ENCODE peak calls at places on chromosomes 16 and 17, in six cellular contexts. C is cardiac fibroblast, P is fibroblast of lung, E is IMR-90, O is astrocyte of the spinal cord, L is esophagus squamous epithelium. F is an unnamed sample.

GRCh38 chr17:77419547-77420475 is 279.0 kb downstream of the SEC14L1 start:
- DNase-seq in E (peak), O (peak), C (peak), L (no peak), P (peak), F (no peak)

GRCh38 chr17:72388765-72389473 is 268.1 kb downstream of the SOX9 start:
- DNase-seq in P (peak), C (peak), L (no peak), E (no peak), O (peak), F (no peak)

GRCh38 chr16:57614546-57615343 is 13.7 kb upstream of the ADGRG1 start:
- DNase-seq in O (no peak), P (no peak), C (no peak), L (no peak), E (no peak), F (peak)

GRCh38 chr17:11511696-11512095 is 86.6 kb upstream of the DNAH9 start:
- DNase-seq in L (no peak), C (no peak), O (no peak), P (no peak), E (no peak), F (no peak)

GRCh38 chr17:46141645-46142044 is 51.6 kb downstream of the KANSL1 start:
- DNase-seq in E (no peak), O (no peak), C (no peak), L (no peak), P (no peak), F (no peak)

GRCh38 chr16:66512589-66513404 is 37.1 kb downstream of the TK2 start:
- DNase-seq in C (peak), O (peak), L (no peak), E (no peak), P (peak), F (no peak)

GRCh38 chr17:4806420-4806769 is 557 bp upstream of the PLD2 start:
- DNase-seq in O (no peak), C (peak), E (no peak), P (no peak), L (no peak), F (no peak)

GRCh38 chr16:30748634-30749445 is 615 bp downstream of the PHKG2 start:
- DNase-seq in O (peak), E (peak), L (no peak), P (peak), C (peak), F (no peak)

GRCh38 chr16:48824271-48824670 is 214.3 kb upstream of the N4BP1 start:
- DNase-seq in P (no peak), O (no peak), C (no peak), E (no peak), L (no peak), F (no peak)

GRCh38 chr16:24609740-24610420 is 70.5 kb downstream of the RBBP6 start:
- DNase-seq in E (peak), O (peak), L (no peak), P (peak), C (peak), F (peak)

GRCh38 chr16:5193877-5194276 is 96.3 kb upstream of the EEF2KMT start:
- DNase-seq in L (no peak), O (no peak), E (no peak), C (no peak), P (no peak), F (no peak)

GRCh38 chr17:42287305-42288077 is 807 bp upstream of the STAT5A start:
- DNase-seq in C (no peak), P (no peak), O (no peak), E (no peak), L (no peak), F (no peak)

GRCh38 chr17:347309-347708 is 5.3 kb downstream of the RPH3AL start:
- DNase-seq in E (no peak), O (no peak), L (no peak), C (no peak), P (no peak), F (no peak)

GRCh38 chr17:349666-350065 is 2.9 kb downstream of the RPH3AL start:
- DNase-seq in L (no peak), C (no peak), O (no peak), E (no peak), P (no peak), F (no peak)

GRCh38 chr17:350706-351435 is 1.7 kb downstream of the RPH3AL start:
- DNase-seq in C (peak), O (no peak), P (peak), L (no peak), E (no peak), F (peak)

GRCh38 chr17:348012-348411 is 4.6 kb downstream of the RPH3AL start:
- DNase-seq in O (no peak), E (no peak), P (no peak), C (no peak), L (no peak), F (no peak)

DNA sequence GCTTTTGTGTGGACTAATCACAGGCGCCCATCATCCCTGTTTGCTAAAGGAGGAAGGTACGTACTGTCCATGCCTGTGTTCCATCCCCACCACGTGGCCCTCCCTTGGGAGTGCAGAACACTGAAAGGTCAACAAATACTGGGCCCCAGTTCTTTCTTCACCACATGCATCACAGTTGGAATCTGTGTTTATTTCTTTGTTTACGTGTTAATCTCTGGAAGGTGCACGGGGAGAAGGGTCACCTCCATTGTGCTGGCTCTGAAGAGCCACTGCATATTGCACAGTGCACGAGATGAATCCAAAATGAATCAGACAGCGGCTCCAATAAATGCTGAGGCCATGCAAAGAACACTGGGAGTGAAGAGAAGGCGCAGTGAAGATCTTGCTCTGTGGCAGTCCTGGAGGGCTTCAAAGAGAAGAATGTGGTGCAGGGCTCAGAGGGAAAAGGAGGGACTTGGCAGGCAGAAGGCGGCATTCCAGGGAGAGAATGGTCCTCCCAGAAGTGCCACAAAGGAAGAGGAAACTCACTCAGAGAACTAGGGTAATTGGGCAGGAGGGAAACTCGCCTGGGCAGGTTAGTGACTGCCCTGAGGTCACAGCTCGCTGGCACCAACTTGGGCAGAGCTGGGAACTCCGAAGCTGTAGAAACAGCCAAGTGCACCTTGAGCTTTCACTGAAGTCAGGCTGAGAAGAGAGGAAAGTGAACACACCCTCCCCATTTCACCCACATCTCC is 3.7 kb downstream of the RPH3AL start:
- DNase-seq in E (no peak), L (no peak), O (no peak), C (no peak), P (peak), F (no peak)
- TF ChIP-seq CTCF in E (no peak), L (no peak), O (no peak), C (no peak), P (no peak), F (no peak)

GRCh38 chr17:57749701-57750100 is 4.6 kb upstream of the CCDC182 start:
- DNase-seq in P (no peak), L (no peak), O (no peak), C (no peak), E (no peak), F (no peak)

GRCh38 chr17:57750109-57750845 is 5.2 kb upstream of the CCDC182 start:
- DNase-seq in P (no peak), O (no peak), L (no peak), C (no peak), E (no peak), F (no peak)

GRCh38 chr17:57746221-57746620 is 1.1 kb upstream of the CCDC182 start:
- DNase-seq in O (no peak), E (no peak), C (no peak), P (no peak), L (no peak), F (no peak)

GRCh38 chr17:57745242-57745641 is at the start of gene CCDC182:
- DNase-seq in L (no peak), P (no peak), E (no peak), C (no peak), O (no peak), F (no peak)

GRCh38 chr17:57747221-57748017 is 2.3 kb upstream of the CCDC182 start:
- DNase-seq in E (peak), L (no peak), P (peak), C (peak), O (peak), F (no peak)
- H3K4me3 ChIP-seq in E (no peak), L (no peak), P (no peak), C (no peak), O (no peak), F (no peak)

DNA sequence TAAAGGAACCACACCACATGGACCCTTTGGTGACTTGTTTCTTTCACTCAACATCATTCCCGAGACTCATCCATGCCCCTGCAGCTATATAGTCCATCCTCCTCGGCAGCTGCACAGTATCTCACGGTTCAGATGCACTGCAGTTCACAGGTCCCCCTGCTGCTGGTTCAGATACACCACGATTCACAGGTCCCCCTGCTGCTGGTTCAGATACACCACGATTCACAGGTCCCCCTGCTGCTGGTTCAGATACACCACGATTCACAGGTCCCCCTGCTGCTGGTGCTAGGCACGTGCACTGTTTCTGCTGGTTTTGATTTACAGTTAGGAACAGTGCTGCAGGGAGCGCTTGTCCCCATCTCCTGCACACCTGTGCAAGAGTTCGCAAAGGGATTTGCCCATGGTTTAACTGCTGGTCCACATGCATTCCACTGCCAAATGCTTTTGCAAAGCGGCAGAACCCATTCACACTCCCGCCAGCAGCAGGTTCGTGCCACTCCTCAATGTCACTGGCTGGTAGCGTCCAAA is 3.8 kb downstream of the HSDL1 start:
- DNase-seq in P (no peak), O (no peak), C (no peak), L (no peak), E (no peak), F (no peak)
- TF ChIP-seq CTCF in P (no peak), O (no peak), C (no peak), L (no peak), E (no peak), F (no peak)

GRCh38 chr17:2755941-2756724 is 6.7 kb upstream of the CCDC92B start:
- DNase-seq in L (no peak), C (no peak), O (no peak), E (no peak), P (no peak), F (no peak)
- H3K4me3 ChIP-seq in L (peak), C (no peak), O (no peak), E (no peak), P (no peak), F (peak)

GRCh38 chr16:80606221-80606766 is 65.5 kb downstream of the DYNLRB2 start:
- DNase-seq in C (no peak), E (no peak), L (no peak), P (no peak), O (no peak), F (no peak)
- TF ChIP-seq CTCF in C (no peak), E (no peak), L (no peak), P (no peak), O (no peak), F (no peak)

DNA sequence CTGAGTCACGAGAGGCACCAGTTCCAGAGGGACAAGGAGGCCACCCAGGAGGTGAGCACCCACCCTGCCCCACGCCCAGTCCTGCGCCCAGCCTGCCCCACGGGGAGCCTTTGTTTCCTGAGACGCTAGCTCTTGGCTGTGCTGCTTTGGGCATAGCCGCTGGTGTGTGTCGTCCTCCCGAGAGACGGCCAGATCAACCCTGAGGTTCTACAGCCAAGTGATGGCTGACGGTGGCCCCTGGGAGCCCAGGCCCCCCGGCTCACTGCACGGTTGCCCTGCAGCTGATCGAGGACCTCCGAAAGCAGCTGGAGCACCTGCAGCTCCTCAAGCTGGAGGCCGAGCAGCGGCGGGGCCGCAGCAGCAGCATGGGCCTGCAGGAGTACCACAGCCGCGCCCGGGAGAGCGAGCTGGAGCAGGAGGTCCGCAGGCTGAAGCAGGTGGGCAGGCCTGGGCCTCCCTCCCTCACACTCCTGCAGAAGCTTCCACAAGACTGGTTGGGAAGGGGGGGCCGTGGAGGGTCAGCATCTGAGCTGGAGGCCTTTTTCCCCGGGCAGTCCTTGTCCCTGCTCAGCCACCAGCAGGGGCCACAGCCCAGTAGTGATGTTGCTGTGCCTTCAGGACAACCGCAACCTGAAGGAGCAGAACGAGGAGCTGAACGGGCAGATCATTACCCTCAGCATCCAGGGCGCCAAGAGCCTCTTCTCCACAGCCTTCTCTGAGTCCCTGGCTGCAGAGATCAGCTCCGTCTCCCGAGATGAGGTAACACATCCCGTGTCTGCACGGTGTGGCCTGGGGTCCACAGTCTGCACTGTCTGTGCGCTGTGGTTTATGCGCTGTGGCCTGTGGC is 7.4 kb upstream of the CAPN15 start:
- DNase-seq in C (no peak), E (no peak), P (no peak), O (no peak), L (no peak), F (no peak)
- H3K4me3 ChIP-seq in C (no peak), E (no peak), P (no peak), O (no peak), L (no peak), F (no peak)

DNA sequence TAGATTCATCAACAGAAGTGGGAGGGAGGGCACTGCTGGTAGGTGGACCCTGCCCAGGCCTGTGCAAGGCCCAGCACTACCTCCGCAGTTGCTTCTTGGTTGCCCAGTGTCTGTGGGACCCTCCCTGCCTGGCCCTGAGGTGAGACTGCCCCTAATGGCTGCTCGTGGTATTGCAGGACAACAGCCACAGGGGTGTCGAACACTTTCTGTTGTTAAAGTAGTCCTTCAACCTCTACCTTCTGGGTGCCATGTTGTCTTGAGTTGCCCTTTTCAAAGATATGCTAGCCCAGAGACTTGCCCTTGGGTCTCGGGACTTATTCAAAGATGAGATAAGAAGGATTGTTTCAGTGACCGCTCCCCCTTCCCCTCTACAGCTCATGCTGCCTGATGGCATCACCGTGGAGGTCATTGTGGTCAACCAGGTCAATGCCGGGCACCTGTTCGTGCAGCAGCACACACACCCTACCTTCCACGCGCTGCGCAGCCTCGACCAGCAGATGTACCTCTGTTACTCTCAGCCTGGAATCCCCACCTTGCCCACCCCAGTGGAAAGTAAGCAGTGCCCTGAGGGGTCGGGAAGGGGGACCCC is 29.1 kb downstream of the AKAP1 start:
- DNase-seq in P (no peak), E (peak), C (peak), O (no peak), L (no peak), F (no peak)
- TF ChIP-seq CTCF in P (peak), E (peak), C (peak), O (peak), L (peak), F (peak)

F was measured in ascending aorta.